ENCODE peak calls at places on chromosomes 5 and 9, in seven cellular contexts. A, Z, T, Q, V, R and L are unnamed samples.

GRCh38 chr5:173201636-173202265 is 33.3 kb downstream of the NKX2-5 start:
- DNase-seq in A (no peak), Q (no peak), Z (no peak), V (peak), R (no peak), T (peak), L (no peak)

GRCh38 chr9:89928106-89928505 is 323.3 kb downstream of the GADD45G start:
- DNase-seq in Q (no peak), T (no peak), A (no peak), Z (no peak), V (no peak), R (no peak), L (no peak)

GRCh38 chr9:96486351-96487029 is 36.5 kb downstream of the HABP4 start:
- DNase-seq in Q (peak), T (no peak), Z (no peak), V (no peak), R (no peak), A (no peak), L (no peak)

GRCh38 chr9:9751996-9752395 is 860.8 kb downstream of the PTPRD start:
- DNase-seq in R (no peak), Z (no peak), A (no peak), V (no peak), Q (no peak), T (no peak), L (no peak)

GRCh38 chr5:77419644-77420582 is 72.2 kb downstream of the WDR41 start:
- DNase-seq in T (no peak), Q (no peak), Z (no peak), R (no peak), A (no peak), V (no peak), L (no peak)

GRCh38 chr5:150765789-150766149 is 7.0 kb upstream of the DCTN4 start:
- DNase-seq in Z (no peak), Q (no peak), A (no peak), T (no peak), V (no peak), R (no peak), L (no peak)

GRCh38 chr5:83430130-83431010 is 41.2 kb upstream of the VCAN start:
- DNase-seq in Q (peak), Z (peak), T (peak), A (peak), V (peak), R (peak), L (peak)

GRCh38 chr5:96582343-96582742 is 79.8 kb upstream of the CAST start:
- DNase-seq in R (no peak), T (no peak), A (no peak), Z (no peak), V (no peak), Q (peak), L (no peak)

GRCh38 chr5:154198611-154199230 is 8.2 kb downstream of the GALNT10 start:
- DNase-seq in R (no peak), Q (no peak), T (peak), Z (no peak), A (no peak), V (no peak), L (no peak)

GRCh38 chr9:85004818-85005413 is 335.4 kb downstream of the NTRK2 start:
- DNase-seq in Z (no peak), T (no peak), V (no peak), A (no peak), R (peak), Q (no peak), L (no peak)

GRCh38 chr9:106859957-106860715 is 2.8 kb upstream of the ZNF462 start:
- DNase-seq in Z (no peak), A (no peak), V (no peak), R (no peak), Q (peak), T (no peak), L (no peak)

GRCh38 chr9:34575775-34576592 is 13.5 kb downstream of the CNTFR start:
- DNase-seq in Q (no peak), V (no peak), Z (no peak), R (no peak), A (no peak), T (no peak), L (no peak)

GRCh38 chr9:131736440-131736839 is 3.4 kb downstream of the RAPGEF1 start:
- DNase-seq in V (no peak), A (no peak), Z (no peak), T (no peak), Q (no peak), R (no peak), L (no peak)

GRCh38 chr5:170985486-170985885 is 123.7 kb downstream of the RANBP17 start:
- DNase-seq in V (no peak), R (no peak), Q (no peak), T (no peak), Z (no peak), A (no peak), L (no peak)

GRCh38 chr9:5796298-5796697 is 36.6 kb downstream of the ERMP1 start:
- DNase-seq in R (no peak), A (no peak), T (no peak), Q (no peak), Z (no peak), V (no peak), L (no peak)

GRCh38 chr5:147509041-147509709 is 693 bp downstream of the DPYSL3 start:
- DNase-seq in Q (peak), Z (no peak), A (no peak), V (no peak), T (no peak), R (no peak), L (no peak)

GRCh38 chr5:28807230-28807629 is 1768.8 kb upstream of the CDH9 start:
- DNase-seq in V (no peak), Z (no peak), T (no peak), A (no peak), R (no peak), Q (no peak), L (no peak)

GRCh38 chr5:149247726-149248125 is 23.9 kb upstream of the AFAP1L1 start:
- DNase-seq in T (no peak), R (no peak), V (no peak), Q (no peak), Z (no peak), A (no peak), L (no peak)

GRCh38 chr9:92175441-92175840 is 60.2 kb upstream of the SPTLC1 start:
- DNase-seq in V (no peak), R (no peak), Q (no peak), T (no peak), Z (no peak), A (no peak), L (no peak)

GRCh38 chr9:107064378-107064777 is 201.4 kb downstream of the ZNF462 start:
- DNase-seq in V (no peak), A (no peak), Q (no peak), T (no peak), Z (no peak), R (no peak), L (no peak)

GRCh38 chr5:53095931-53096525 is 13.5 kb downstream of the MOCS2 start:
- DNase-seq in A (peak), Q (peak), R (peak), V (peak), T (peak), Z (no peak), L (no peak)

GRCh38 chr9:37617837-37618236 is 25.4 kb upstream of the TOMM5 start:
- DNase-seq in T (no peak), V (no peak), Q (no peak), Z (no peak), A (no peak), R (no peak), L (no peak)

GRCh38 chr5:73174100-73174815 is 1.3 kb downstream of the TMEM174 start:
- DNase-seq in Q (no peak), T (no peak), A (no peak), R (no peak), V (no peak), Z (no peak), L (no peak)

GRCh38 chr9:13568851-13569618 is 289.5 kb upstream of the MPDZ start:
- DNase-seq in R (no peak), Q (no peak), T (no peak), V (no peak), Z (no peak), A (no peak), L (no peak)

GRCh38 chr5:135604046-135604445 is 25.3 kb upstream of the CXCL14 start:
- DNase-seq in Q (no peak), V (no peak), T (no peak), Z (no peak), R (no peak), A (no peak), L (no peak)

GRCh38 chr9:72271617-72272478 is 93.2 kb downstream of the ZFAND5 start:
- DNase-seq in R (no peak), Z (peak), V (no peak), Q (peak), A (peak), T (peak), L (peak)

GRCh38 chr5:113230711-113231652 is 203.8 kb downstream of the TSSK1B start:
- DNase-seq in V (no peak), T (no peak), Q (no peak), A (no peak), Z (no peak), R (no peak), L (no peak)
- TF ChIP-seq TAF1 in V (no peak), T (no peak), Q (no peak), A (no peak), Z (no peak), R (no peak), L (no peak)

GRCh38 chr9:130422546-130422945 is 22.2 kb upstream of the ASS1 start:
- DNase-seq in A (no peak), V (no peak), Q (no peak), R (no peak), T (no peak), Z (no peak), L (no peak)
- TF ChIP-seq TAF1 in A (no peak), V (no peak), Q (no peak), R (no peak), T (no peak), Z (no peak), L (no peak)

GRCh38 chr5:90962481-90962880 is 403.9 kb downstream of the ADGRV1 start:
- DNase-seq in T (no peak), Q (no peak), V (no peak), A (no peak), Z (no peak), R (no peak), L (no peak)
- TF ChIP-seq TAF1 in T (no peak), Q (no peak), V (no peak), A (no peak), Z (no peak), R (no peak), L (no peak)

DNA sequence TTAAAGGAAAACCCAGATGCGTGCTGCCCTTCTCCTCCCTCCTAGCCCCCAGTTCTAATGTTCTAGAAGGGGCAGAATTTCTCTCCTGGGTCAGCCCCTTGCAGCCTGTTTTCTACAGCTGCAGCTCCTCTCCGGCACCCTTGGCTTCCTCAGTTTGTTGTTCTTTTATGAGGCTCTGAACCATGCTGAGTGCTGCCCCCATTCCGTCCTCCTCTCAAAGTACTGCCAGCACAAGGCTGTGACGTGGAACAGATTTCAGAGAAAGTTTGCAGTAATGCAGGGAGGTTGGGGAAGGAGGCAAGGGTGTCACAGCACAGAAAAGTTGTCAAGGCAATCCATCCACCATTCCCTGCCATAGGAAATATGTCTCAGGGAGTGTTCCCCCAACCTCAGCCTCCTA is 63.3 kb downstream of the RGS3 start:
- DNase-seq in Z (no peak), T (no peak), R (no peak), A (no peak), Q (no peak), V (no peak), L (no peak)
- TF ChIP-seq TAF1 in Z (no peak), T (no peak), R (no peak), A (no peak), Q (no peak), V (no peak), L (no peak)

DNA sequence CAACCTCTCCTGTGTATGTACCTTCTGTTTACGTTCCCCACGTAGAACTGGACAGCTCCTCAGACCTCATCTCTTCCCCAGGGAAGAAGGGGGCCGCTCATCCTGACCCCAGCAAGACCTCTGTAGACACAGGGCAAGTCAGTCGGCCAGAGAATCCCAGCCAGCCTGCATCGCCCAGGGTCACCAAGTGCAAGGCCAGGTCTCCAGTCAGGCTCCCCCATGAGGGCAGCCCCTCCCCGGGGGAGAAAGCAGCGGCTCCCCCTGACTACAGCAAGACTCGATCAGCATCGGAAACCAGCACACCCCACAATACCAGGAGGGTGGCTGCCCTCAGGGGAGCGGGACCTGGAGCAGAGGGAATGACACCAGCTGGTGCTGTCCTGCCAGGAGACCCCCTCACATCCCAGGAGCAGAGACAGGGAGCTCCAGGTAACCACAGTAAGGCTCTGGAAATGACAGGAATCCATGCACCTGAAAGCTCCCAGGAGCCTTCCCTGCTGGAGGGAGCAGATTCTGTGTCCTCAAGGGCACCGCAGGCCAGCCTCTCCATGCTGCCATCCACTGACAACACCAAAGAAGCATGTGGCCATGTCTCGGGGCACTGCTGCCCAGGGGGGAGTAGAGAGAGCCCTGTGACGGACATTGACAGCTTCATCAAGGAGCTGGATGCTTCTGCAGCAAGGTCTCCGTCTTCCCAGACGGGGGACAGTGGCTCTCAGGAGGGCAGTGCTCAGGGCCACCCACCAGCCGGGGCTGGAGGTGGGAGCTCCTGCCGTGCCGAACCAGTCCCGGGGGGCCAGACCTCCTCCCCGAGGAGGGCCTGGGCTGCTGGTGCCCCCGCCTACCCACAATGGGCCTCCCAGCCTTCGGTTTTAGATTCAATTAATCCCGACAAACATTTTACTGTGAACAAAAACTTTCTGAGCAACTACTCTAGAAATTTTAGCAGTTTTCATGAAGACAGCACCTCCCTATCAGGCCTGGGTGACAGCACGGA is 86.7 kb downstream of the GOLPH3 start:
- DNase-seq in R (no peak), A (no peak), V (no peak), Z (no peak), T (no peak), Q (no peak), L (no peak)
- TF ChIP-seq TAF1 in R (no peak), A (no peak), V (no peak), Z (no peak), T (no peak), Q (no peak), L (no peak)